ENCODE peak calls at places on chromosome 11, in eight cellular contexts. One of them, this sample, is unnamed. For H3K27me3 and H3K4me1, the result is how much of the 10 kb centered on the place peaks cover.

GRCh38 chr11:63870351-63871197 is 31.7 kb downstream of the MARK2 start:
- DNase-seq in adrenal gland: peak
- DNase-seq in osteoblast: peak
- DNase-seq in body of pancreas: no peak
- DNase-seq in ovary: no peak
- DNase-seq in upper lobe of right lung: no peak
- DNase-seq in tibial nerve: no peak
- DNase-seq in hepatocyte: no peak
- DNase-seq in this sample: no peak

GRCh38 chr11:116114198-116114651 is 610.0 kb upstream of the CADM1 start:
- DNase-seq in adrenal gland: no peak
- DNase-seq in osteoblast: no peak
- DNase-seq in body of pancreas: no peak
- DNase-seq in ovary: no peak
- DNase-seq in upper lobe of right lung: no peak
- DNase-seq in tibial nerve: no peak
- DNase-seq in hepatocyte: no peak
- DNase-seq in this sample: no peak

GRCh38 chr11:31487848-31488247 is 21.6 kb downstream of the IMMP1L start:
- DNase-seq in adrenal gland: no peak
- DNase-seq in osteoblast: peak
- DNase-seq in body of pancreas: peak
- DNase-seq in ovary: no peak
- DNase-seq in upper lobe of right lung: no peak
- DNase-seq in tibial nerve: no peak
- DNase-seq in hepatocyte: peak
- DNase-seq in this sample: no peak

GRCh38 chr11:121587182-121587581 is 134.4 kb upstream of the SORL1-AS1 start:
- DNase-seq in adrenal gland: no peak
- DNase-seq in osteoblast: no peak
- DNase-seq in body of pancreas: no peak
- DNase-seq in ovary: no peak
- DNase-seq in upper lobe of right lung: no peak
- DNase-seq in tibial nerve: no peak
- DNase-seq in hepatocyte: peak
- DNase-seq in this sample: peak

GRCh38 chr11:85946221-85946620 is 91.0 kb downstream of the CCDC83 start:
- DNase-seq in adrenal gland: no peak
- DNase-seq in osteoblast: no peak
- DNase-seq in body of pancreas: no peak
- DNase-seq in ovary: no peak
- DNase-seq in upper lobe of right lung: no peak
- DNase-seq in tibial nerve: no peak
- DNase-seq in hepatocyte: no peak
- DNase-seq in this sample: no peak

GRCh38 chr11:8080674-8081590 is at the start of gene TUB:
- DNase-seq in adrenal gland: peak
- DNase-seq in osteoblast: peak
- DNase-seq in body of pancreas: peak
- DNase-seq in ovary: peak
- DNase-seq in upper lobe of right lung: no peak
- DNase-seq in tibial nerve: no peak
- DNase-seq in hepatocyte: peak
- DNase-seq in this sample: no peak

GRCh38 chr11:3738241-3738640 is 59.1 kb downstream of the NUP98 start:
- DNase-seq in adrenal gland: no peak
- DNase-seq in osteoblast: peak
- DNase-seq in body of pancreas: no peak
- DNase-seq in ovary: no peak
- DNase-seq in upper lobe of right lung: no peak
- DNase-seq in tibial nerve: no peak
- DNase-seq in hepatocyte: no peak
- DNase-seq in this sample: no peak

GRCh38 chr11:103420593-103420992 is 311.4 kb downstream of the DYNC2H1 start:
- DNase-seq in adrenal gland: no peak
- DNase-seq in osteoblast: no peak
- DNase-seq in body of pancreas: no peak
- DNase-seq in ovary: no peak
- DNase-seq in upper lobe of right lung: no peak
- DNase-seq in tibial nerve: no peak
- DNase-seq in hepatocyte: no peak
- DNase-seq in this sample: no peak

GRCh38 chr11:107696140-107696539 is 15.7 kb downstream of the SLN start:
- DNase-seq in adrenal gland: no peak
- DNase-seq in osteoblast: peak
- DNase-seq in body of pancreas: no peak
- DNase-seq in ovary: no peak
- DNase-seq in upper lobe of right lung: no peak
- DNase-seq in tibial nerve: no peak
- DNase-seq in hepatocyte: peak
- DNase-seq in this sample: no peak

GRCh38 chr11:106012744-106013143 is 9.3 kb downstream of the MSANTD4 start:
- DNase-seq in adrenal gland: no peak
- DNase-seq in osteoblast: peak
- DNase-seq in body of pancreas: peak
- DNase-seq in ovary: no peak
- DNase-seq in upper lobe of right lung: no peak
- DNase-seq in tibial nerve: no peak
- DNase-seq in hepatocyte: peak
- DNase-seq in this sample: no peak

GRCh38 chr11:86955111-86955673 is at the start of gene FZD4:
- DNase-seq in adrenal gland: peak
- DNase-seq in osteoblast: peak
- DNase-seq in body of pancreas: peak
- DNase-seq in ovary: peak
- DNase-seq in upper lobe of right lung: peak
- DNase-seq in tibial nerve: peak
- DNase-seq in hepatocyte: peak
- DNase-seq in this sample: peak

GRCh38 chr11:2474059-2474901 is 29.5 kb downstream of the KCNQ1 start:
- DNase-seq in adrenal gland: peak
- DNase-seq in osteoblast: peak
- DNase-seq in body of pancreas: peak
- DNase-seq in ovary: no peak
- DNase-seq in upper lobe of right lung: peak
- DNase-seq in tibial nerve: no peak
- DNase-seq in hepatocyte: peak
- DNase-seq in this sample: no peak

GRCh38 chr11:86214710-86215109 is 29.8 kb upstream of the EED start:
- DNase-seq in adrenal gland: no peak
- DNase-seq in osteoblast: no peak
- DNase-seq in body of pancreas: no peak
- DNase-seq in ovary: no peak
- DNase-seq in upper lobe of right lung: no peak
- DNase-seq in tibial nerve: no peak
- DNase-seq in hepatocyte: no peak
- DNase-seq in this sample: no peak

GRCh38 chr11:102166175-102166574 is 55.9 kb downstream of the YAP1 start:
- DNase-seq in adrenal gland: no peak
- DNase-seq in osteoblast: no peak
- DNase-seq in body of pancreas: no peak
- DNase-seq in ovary: no peak
- DNase-seq in upper lobe of right lung: no peak
- DNase-seq in tibial nerve: no peak
- DNase-seq in hepatocyte: no peak
- DNase-seq in this sample: no peak

GRCh38 chr11:85307381-85307780 is 319.8 kb downstream of the DLG2 start:
- DNase-seq in adrenal gland: no peak
- DNase-seq in osteoblast: peak
- DNase-seq in body of pancreas: no peak
- DNase-seq in ovary: no peak
- DNase-seq in upper lobe of right lung: no peak
- DNase-seq in tibial nerve: no peak
- DNase-seq in hepatocyte: no peak
- DNase-seq in this sample: no peak

GRCh38 chr11:62676698-62677097 is 2.2 kb downstream of the UBXN1 start:
- DNase-seq in adrenal gland: no peak
- DNase-seq in osteoblast: no peak
- DNase-seq in body of pancreas: no peak
- DNase-seq in ovary: no peak
- DNase-seq in upper lobe of right lung: no peak
- DNase-seq in tibial nerve: no peak
- DNase-seq in hepatocyte: no peak
- DNase-seq in this sample: no peak

GRCh38 chr11:12377824-12378593 is 638 bp downstream of the PARVA start:
- DNase-seq in adrenal gland: peak
- DNase-seq in osteoblast: peak
- DNase-seq in body of pancreas: peak
- DNase-seq in ovary: peak
- DNase-seq in upper lobe of right lung: peak
- DNase-seq in tibial nerve: peak
- DNase-seq in hepatocyte: peak
- DNase-seq in this sample: peak

GRCh38 chr11:22597062-22597461 is 28.6 kb downstream of the FANCF start:
- DNase-seq in adrenal gland: no peak
- DNase-seq in osteoblast: no peak
- DNase-seq in body of pancreas: no peak
- DNase-seq in ovary: no peak
- DNase-seq in upper lobe of right lung: no peak
- DNase-seq in tibial nerve: no peak
- DNase-seq in hepatocyte: no peak
- DNase-seq in this sample: no peak

GRCh38 chr11:86483591-86484163 is 109.0 kb downstream of the CCDC81 start:
- DNase-seq in adrenal gland: no peak
- DNase-seq in osteoblast: no peak
- DNase-seq in body of pancreas: no peak
- DNase-seq in ovary: no peak
- DNase-seq in upper lobe of right lung: no peak
- DNase-seq in tibial nerve: no peak
- DNase-seq in hepatocyte: no peak
- DNase-seq in this sample: no peak

DNA sequence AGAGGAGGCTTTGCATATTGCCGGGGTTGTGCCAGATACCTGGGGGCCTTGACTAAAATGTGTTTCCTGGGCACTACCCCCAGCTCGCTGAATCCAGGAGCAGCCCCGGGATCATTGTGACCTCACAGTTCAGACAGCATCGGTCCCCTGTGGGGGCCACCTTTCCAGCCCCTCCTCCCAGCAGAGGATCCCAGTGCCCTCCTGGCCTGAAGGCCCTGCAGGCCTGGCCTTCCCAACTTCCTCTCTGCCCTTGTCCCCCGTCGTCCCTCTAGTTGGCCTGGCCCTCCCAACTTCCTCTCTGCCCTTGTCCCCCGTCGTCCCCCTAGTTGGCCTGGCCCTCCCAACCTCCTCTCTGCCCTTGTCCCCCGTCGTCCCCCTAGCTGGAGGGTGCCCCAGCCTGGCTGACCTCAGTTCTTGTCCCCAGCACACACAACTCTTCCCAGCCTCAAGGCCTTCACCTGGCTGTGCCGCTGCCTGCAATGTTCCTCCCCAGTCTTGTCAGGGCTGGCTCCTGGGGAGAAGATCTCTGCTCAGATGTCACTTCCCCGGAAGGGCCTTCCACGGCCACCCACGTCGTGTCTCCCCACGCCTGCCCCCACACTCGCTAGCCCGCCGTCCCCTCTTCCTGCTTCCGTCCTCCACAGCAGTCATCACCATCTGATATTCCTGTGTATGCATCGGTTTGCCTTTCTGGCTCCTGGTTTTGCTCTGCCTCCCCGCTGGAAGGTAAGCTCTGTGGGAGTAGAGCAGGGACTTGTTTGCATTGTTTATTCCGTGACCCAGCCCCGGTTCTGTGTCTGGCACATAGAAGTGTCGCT is 12.6 kb upstream of the ANO1 start:
- DNase-seq in adrenal gland: no peak
- DNase-seq in osteoblast: peak
- DNase-seq in body of pancreas: no peak
- DNase-seq in ovary: no peak
- DNase-seq in upper lobe of right lung: no peak
- DNase-seq in tibial nerve: no peak
- DNase-seq in hepatocyte: no peak
- DNase-seq in this sample: no peak
- H3K27me3 ChIP-seq in adrenal gland: under half
- H3K27me3 ChIP-seq in osteoblast: under half
- H3K27me3 ChIP-seq in body of pancreas: under half
- H3K27me3 ChIP-seq in ovary: under half
- H3K27me3 ChIP-seq in upper lobe of right lung: under half
- H3K27me3 ChIP-seq in tibial nerve: under half
- H3K27me3 ChIP-seq in hepatocyte: under half
- H3K27me3 ChIP-seq in this sample: under half

GRCh38 chr11:96103721-96104120 is 179.8 kb upstream of the MTMR2 start:
- DNase-seq in adrenal gland: no peak
- DNase-seq in osteoblast: no peak
- DNase-seq in body of pancreas: no peak
- DNase-seq in ovary: no peak
- DNase-seq in upper lobe of right lung: no peak
- DNase-seq in tibial nerve: no peak
- DNase-seq in hepatocyte: no peak
- DNase-seq in this sample: no peak
- H3K4me1 ChIP-seq in adrenal gland: under half
- H3K4me1 ChIP-seq in osteoblast: half or more
- H3K4me1 ChIP-seq in body of pancreas: under half
- H3K4me1 ChIP-seq in ovary: under half
- H3K4me1 ChIP-seq in upper lobe of right lung: under half
- H3K4me1 ChIP-seq in tibial nerve: under half
- H3K4me1 ChIP-seq in hepatocyte: under half
- H3K4me1 ChIP-seq in this sample: under half

DNA sequence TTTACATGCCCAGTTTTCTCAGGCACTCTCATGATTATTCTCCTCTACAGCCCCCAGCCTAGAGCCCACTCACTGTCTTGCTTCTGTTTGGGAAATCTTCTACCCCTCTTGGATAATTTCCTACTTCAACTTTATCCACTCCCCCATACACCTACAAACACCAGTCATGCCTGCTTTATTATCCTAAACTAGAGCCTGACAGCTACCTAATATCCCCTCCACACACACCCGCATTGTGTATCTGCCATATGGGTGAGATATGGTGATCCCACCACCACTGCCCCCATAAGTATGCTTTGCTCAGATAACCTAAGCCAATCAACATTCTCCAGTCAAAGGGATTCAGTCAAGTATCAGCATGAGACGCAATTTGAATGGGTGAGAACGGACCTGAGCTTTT is 15.3 kb upstream of the FJX1 start:
- DNase-seq in adrenal gland: no peak
- DNase-seq in osteoblast: no peak
- DNase-seq in body of pancreas: no peak
- DNase-seq in ovary: no peak
- DNase-seq in upper lobe of right lung: no peak
- DNase-seq in tibial nerve: no peak
- DNase-seq in hepatocyte: no peak
- DNase-seq in this sample: no peak
- H3K27me3 ChIP-seq in adrenal gland: under half
- H3K27me3 ChIP-seq in osteoblast: under half
- H3K27me3 ChIP-seq in body of pancreas: under half
- H3K27me3 ChIP-seq in ovary: under half
- H3K27me3 ChIP-seq in upper lobe of right lung: under half
- H3K27me3 ChIP-seq in tibial nerve: under half
- H3K27me3 ChIP-seq in hepatocyte: under half
- H3K27me3 ChIP-seq in this sample: under half

DNA sequence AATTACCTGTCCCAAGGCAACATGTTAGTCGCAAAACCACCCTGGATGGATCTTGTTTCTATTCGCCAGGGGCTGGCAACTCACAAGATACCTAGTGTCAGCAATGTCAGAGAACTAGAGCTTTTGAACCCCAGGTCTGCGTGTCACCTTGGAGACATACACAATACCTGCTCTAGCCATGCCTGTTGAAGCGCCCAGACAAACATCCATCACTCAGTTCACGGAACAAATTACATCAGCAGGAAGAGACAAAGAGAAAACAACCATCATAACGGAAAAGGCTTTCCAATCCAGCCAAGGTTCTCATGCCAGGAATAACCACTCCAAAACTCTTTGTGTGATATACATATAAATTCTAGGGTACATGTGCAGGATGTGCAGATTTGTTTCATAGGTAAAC is 2.2 kb downstream of the CD59 start:
- DNase-seq in adrenal gland: no peak
- DNase-seq in osteoblast: no peak
- DNase-seq in body of pancreas: no peak
- DNase-seq in ovary: no peak
- DNase-seq in upper lobe of right lung: no peak
- DNase-seq in tibial nerve: no peak
- DNase-seq in hepatocyte: no peak
- DNase-seq in this sample: no peak
- H3K4me1 ChIP-seq in adrenal gland: under half
- H3K4me1 ChIP-seq in osteoblast: under half
- H3K4me1 ChIP-seq in body of pancreas: under half
- H3K4me1 ChIP-seq in ovary: under half
- H3K4me1 ChIP-seq in upper lobe of right lung: half or more
- H3K4me1 ChIP-seq in tibial nerve: half or more
- H3K4me1 ChIP-seq in hepatocyte: under half
- H3K4me1 ChIP-seq in this sample: under half